ENCODE peak calls at places on chromosomes 13 and 19, in four cellular contexts. U is GM12878, K is GM12891, I is K562. Z is an unnamed sample.

GRCh38 chr13:47908200-47908902 is 92.7 kb downstream of the SUCLA2 start:
- DNase-seq in U (no peak), K (no peak), I (no peak), Z (no peak)

GRCh38 chr13:99740261-99740979 is 231.1 kb downstream of the ZIC5 start:
- DNase-seq in U (no peak), K (no peak), I (no peak), Z (no peak)

GRCh38 chr19:39557791-39558622 is 18.0 kb upstream of the EID2 start:
- DNase-seq in U (peak), K (no peak), I (no peak), Z (no peak)

GRCh38 chr19:21202865-21203494 is 61.1 kb downstream of the ZNF431 start:
- DNase-seq in U (peak), K (peak), I (peak), Z (no peak)

GRCh38 chr19:55913643-55914268 is 18.4 kb downstream of the NLRP13 start:
- DNase-seq in U (no peak), K (no peak), I (peak), Z (no peak)

GRCh38 chr13:28027070-28027469 is 38.6 kb upstream of the URAD start:
- DNase-seq in U (no peak), K (no peak), I (no peak), Z (no peak)

GRCh38 chr13:42075517-42075916 is 27.1 kb downstream of the DGKH start:
- DNase-seq in U (no peak), K (no peak), I (no peak), Z (no peak)

GRCh38 chr19:40549007-40549708 is 27.5 kb upstream of the SHKBP1 start:
- DNase-seq in U (no peak), K (peak), I (peak), Z (peak)

GRCh38 chr13:44030615-44031014 is 150.9 kb downstream of the LACC1 start:
- DNase-seq in U (no peak), K (no peak), I (no peak), Z (no peak)

GRCh38 chr19:1587872-1588271 is 4.8 kb downstream of the MBD3 start:
- DNase-seq in U (no peak), K (no peak), I (no peak), Z (no peak)

GRCh38 chr13:113061796-113062425 is 43.7 kb upstream of the F7 start:
- DNase-seq in U (no peak), K (no peak), I (no peak), Z (no peak)

GRCh38 chr13:59914556-59914955 is 249.2 kb downstream of the DIAPH3 start:
- DNase-seq in U (no peak), K (no peak), I (no peak), Z (no peak)

GRCh38 chr19:45079063-45079910 is at the start of gene GEMIN7:
- DNase-seq in U (peak), K (peak), I (peak), Z (peak)

GRCh38 chr19:3775831-3776230 is 3.8 kb upstream of the RAX2 start:
- DNase-seq in U (no peak), K (no peak), I (no peak), Z (no peak)

GRCh38 chr19:3458595-3459284 is 21.6 kb downstream of the SMIM24 start:
- DNase-seq in U (no peak), K (no peak), I (no peak), Z (no peak)

GRCh38 chr19:17947815-17948473 is 15.1 kb downstream of the CCDC124 start:
- DNase-seq in U (no peak), K (peak), I (peak), Z (peak)

GRCh38 chr19:56105090-56105701 is 15.9 kb downstream of the ZNF787 start:
- DNase-seq in U (no peak), K (peak), I (no peak), Z (peak)

GRCh38 chr13:111470933-111471332 is 150.5 kb downstream of the TEX29 start:
- DNase-seq in U (no peak), K (no peak), I (no peak), Z (no peak)

GRCh38 chr13:57253551-57253950 is 86.6 kb downstream of the PRR20E start:
- DNase-seq in U (no peak), K (no peak), I (no peak), Z (no peak)

GRCh38 chr13:57865600-57866294 is 234.2 kb downstream of the PCDH17 start:
- DNase-seq in U (no peak), K (no peak), I (no peak), Z (peak)

GRCh38 chr13:94860981-94861407 is 148.6 kb upstream of the SOX21 start:
- DNase-seq in U (no peak), K (no peak), I (no peak), Z (peak)
- TF ChIP-seq POLR2AphosphoS5 in U (no peak), K (no peak), I (no peak), Z (no peak)

GRCh38 chr19:16033721-16034120 is 42.6 kb upstream of the TPM4 start:
- DNase-seq in U (no peak), K (no peak), I (no peak), Z (no peak)
- TF ChIP-seq SPI1 in U (no peak), K (no peak), I (no peak), Z (no peak)

GRCh38 chr19:33366917-33367316 is 6.6 kb upstream of the CEBPG start:
- DNase-seq in U (no peak), K (no peak), I (no peak), Z (no peak)
- TF ChIP-seq POLR2AphosphoS5 in U (no peak), K (no peak), I (no peak), Z (no peak)

DNA sequence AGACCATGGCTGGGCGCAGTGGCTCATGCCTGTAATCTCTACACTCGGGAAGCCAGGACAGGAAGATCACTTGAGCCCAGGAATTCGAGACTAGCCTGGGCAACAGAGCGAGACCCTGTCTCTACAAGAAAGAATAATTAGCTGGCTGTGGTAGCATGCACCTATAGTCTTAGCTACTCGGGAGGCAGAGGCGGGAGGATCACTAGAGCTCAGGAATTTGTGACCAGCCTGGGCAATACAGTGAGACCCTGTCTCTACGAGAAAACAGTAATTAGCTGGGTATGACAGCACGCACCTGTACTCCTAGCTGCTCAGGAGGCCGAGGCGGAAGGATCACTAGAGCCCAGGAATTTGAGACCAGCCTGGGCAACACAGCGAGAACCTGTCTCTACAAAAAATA is 7.4 kb downstream of the DNMT1 start:
- DNase-seq in U (no peak), K (no peak), I (no peak), Z (no peak)
- TF ChIP-seq SPI1 in U (no peak), K (no peak), I (no peak), Z (no peak)

GRCh38 chr19:47489072-47489914 is 5.3 kb upstream of the KPTN start:
- DNase-seq in U (no peak), K (no peak), I (no peak), Z (no peak)

GRCh38 chr19:47487551-47488515 is 3.8 kb upstream of the KPTN start:
- DNase-seq in U (no peak), K (no peak), I (no peak), Z (no peak)

GRCh38 chr19:47485210-47485609 is 1.2 kb upstream of the KPTN start:
- DNase-seq in U (no peak), K (no peak), I (no peak), Z (no peak)

GRCh38 chr19:47483800-47484690 is at the start of gene KPTN:
- DNase-seq in U (peak), K (peak), I (peak), Z (peak)

GRCh38 chr19:47486900-47487299 is 2.9 kb upstream of the KPTN start:
- DNase-seq in U (no peak), K (no peak), I (no peak), Z (peak)
- TF ChIP-seq POLR2AphosphoS5 in U (peak), K (no peak), I (no peak), Z (peak)

DNA sequence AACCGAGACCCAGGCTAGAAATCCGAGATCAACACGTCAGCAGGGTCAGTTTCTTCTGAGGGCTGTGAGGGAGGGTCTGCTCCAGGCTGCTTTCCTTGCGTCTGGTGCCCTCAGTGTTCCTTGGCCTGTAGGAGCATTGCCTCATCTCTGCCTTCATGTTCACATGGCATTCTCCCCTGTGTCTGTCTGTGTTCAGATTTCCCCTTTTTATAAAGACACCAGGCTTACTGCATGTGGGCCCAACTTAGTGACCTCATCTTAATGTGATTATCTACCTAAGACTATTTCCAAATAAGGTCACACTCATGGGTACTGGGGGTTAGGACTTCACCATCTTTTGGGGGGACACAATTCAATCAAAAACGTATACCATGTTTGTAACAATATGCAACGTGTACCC is 57.2 kb upstream of the C1QTNF9 start:
- DNase-seq in U (no peak), K (no peak), I (no peak), Z (peak)
- TF ChIP-seq SPI1 in U (no peak), K (no peak), I (no peak), Z (peak)

Z was measured in HL-60.